ENCODE peak calls at places on chromosomes 7 and 10, in ten cellular contexts. A is bronchial epithelial cell, N is retinal pigment epithelial cell, I is choroid plexus epithelial cell, V is breast epithelium, W is uterus, H is epithelial cell of esophagus, D is sigmoid colon, K is stomach, Q is AG04450. T is an unnamed sample.
A peak's percentile ranks its signal among the peaks of the same experiment; 100 is the strongest.

GRCh38 chr7:152541892-152542291 is 106.1 kb upstream of the KMT2C start:
- DNase-seq in A (no peak), N (no peak), I (no peak), V (no peak), W (no peak), H (no peak), D (no peak), K (no peak), Q (no peak), T (no peak)

GRCh38 chr10:55628260-55628701 is 732.8 kb downstream of the ZWINT start:
- DNase-seq in A (no peak), N (no peak), I (no peak), V (peak; percentile 48), W (no peak), H (no peak), D (no peak), K (peak; percentile 38), Q (no peak), T (no peak)

GRCh38 chr7:25187932-25188331 is 40.4 kb downstream of the NPVF start:
- DNase-seq in A (no peak), N (no peak), I (no peak), V (no peak), W (no peak), H (no peak), D (no peak), K (no peak), Q (no peak), T (no peak)

GRCh38 chr10:24415455-24416169 is 206.7 kb downstream of the KIAA1217 start:
- DNase-seq in A (peak; percentile 36), N (peak; percentile 44), I (peak; percentile 89), V (peak; percentile 84), W (peak; percentile 37), H (peak; percentile 62), D (peak; percentile 92), K (peak; percentile 63), Q (no peak), T (no peak)

GRCh38 chr7:109659261-109659660 is 1089.6 kb downstream of the DNAJB9 start:
- DNase-seq in A (no peak), N (no peak), I (no peak), V (no peak), W (no peak), H (no peak), D (no peak), K (no peak), Q (no peak), T (no peak)

GRCh38 chr7:40608321-40609075 is 473.7 kb downstream of the SUGCT start:
- DNase-seq in A (peak; percentile 24), N (peak; percentile 58), I (no peak), V (no peak), W (no peak), H (peak; percentile 24), D (no peak), K (no peak), Q (no peak), T (no peak)

GRCh38 chr10:31745612-31746376 is 182.8 kb downstream of the ARHGAP12 start:
- DNase-seq in A (peak; percentile 98), N (no peak), I (peak; percentile 85), V (no peak), W (no peak), H (peak; percentile 97), D (no peak), K (no peak), Q (peak; percentile 71), T (no peak)

GRCh38 chr10:23338886-23339285 is 5.7 kb downstream of the C10orf67 start:
- DNase-seq in A (peak; percentile 27), N (no peak), I (no peak), V (no peak), W (no peak), H (no peak), D (no peak), K (no peak), Q (no peak), T (no peak)

GRCh38 chr10:4470231-4470840 is 355.7 kb upstream of the AKR1E2 start:
- DNase-seq in A (peak; percentile 74), N (no peak), I (peak; percentile 72), V (no peak), W (no peak), H (peak; percentile 82), D (no peak), K (no peak), Q (peak; percentile 65), T (no peak)

GRCh38 chr10:21069278-21069677 is 172.2 kb upstream of the NEBL start:
- DNase-seq in A (no peak), N (no peak), I (no peak), V (no peak), W (no peak), H (no peak), D (no peak), K (no peak), Q (no peak), T (no peak)

GRCh38 chr10:21071001-21071673 is 174.0 kb upstream of the NEBL start:
- DNase-seq in A (no peak), N (no peak), I (no peak), V (no peak), W (no peak), H (no peak), D (no peak), K (no peak), Q (no peak), T (no peak)

GRCh38 chr10:21068025-21068656 is 171.0 kb upstream of the NEBL start:
- DNase-seq in A (no peak), N (no peak), I (no peak), V (no peak), W (no peak), H (no peak), D (no peak), K (no peak), Q (no peak), T (no peak)

GRCh38 chr10:21065621-21066248 is 168.6 kb upstream of the NEBL start:
- DNase-seq in A (no peak), N (no peak), I (no peak), V (no peak), W (no peak), H (no peak), D (no peak), K (no peak), Q (no peak), T (no peak)

GRCh38 chr10:21069929-21070363 is 172.8 kb upstream of the NEBL start:
- DNase-seq in A (no peak), N (peak; percentile 21), I (no peak), V (no peak), W (no peak), H (no peak), D (no peak), K (no peak), Q (no peak), T (no peak)
- TF ChIP-seq CTCF in A (no peak), N (peak; percentile 28), I (no peak), V (no peak), W (no peak), H (no peak), D (no peak), K (no peak), Q (no peak), T (no peak)

DNA sequence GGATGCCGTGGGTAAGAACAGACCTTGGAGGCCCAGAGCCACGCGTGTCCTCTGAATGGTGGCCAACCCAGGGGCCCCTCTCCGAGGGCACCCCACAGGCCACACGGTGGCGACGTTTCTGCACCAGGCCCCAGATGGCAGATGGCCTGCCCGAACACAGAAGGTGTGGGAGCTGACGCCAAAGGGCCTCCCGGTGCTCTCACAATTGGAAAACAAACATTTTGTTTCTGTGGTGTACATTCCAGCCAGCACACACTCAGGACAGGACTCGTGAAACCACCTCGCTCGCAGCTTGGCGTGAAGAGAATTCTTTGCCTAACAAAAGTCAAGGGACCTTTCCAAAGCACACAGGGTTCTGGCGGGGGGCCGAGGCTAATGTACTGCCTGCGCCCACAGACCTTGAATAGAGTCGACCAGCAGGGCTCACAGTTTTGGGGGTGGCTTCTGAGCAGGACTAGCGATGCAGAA is 112.1 kb downstream of the FAM53B start:
- DNase-seq in A (peak; percentile 65), N (no peak), I (peak; percentile 96), V (peak; percentile 64), W (no peak), H (peak; percentile 81), D (no peak), K (peak; percentile 94), Q (no peak), T (peak; percentile 28)
- TF ChIP-seq CTCF in A (peak; percentile 67), N (peak; percentile 38), I (peak; percentile 76), V (no peak), W (peak; percentile 59), H (peak; percentile 59), D (no peak), K (no peak), Q (peak; percentile 29), T (no peak)

GRCh38 chr10:9238041-9238440 is 1183.6 kb downstream of the GATA3 start:
- DNase-seq in A (no peak), N (no peak), I (no peak), V (no peak), W (no peak), H (no peak), D (no peak), K (no peak), Q (no peak), T (no peak)

GRCh38 chr10:9243861-9244515 is 1189.5 kb downstream of the GATA3 start:
- DNase-seq in A (no peak), N (no peak), I (no peak), V (no peak), W (no peak), H (no peak), D (no peak), K (no peak), Q (no peak), T (no peak)

GRCh38 chr10:9244880-9245279 is 1190.4 kb downstream of the GATA3 start:
- DNase-seq in A (no peak), N (no peak), I (no peak), V (no peak), W (no peak), H (no peak), D (no peak), K (no peak), Q (no peak), T (no peak)

GRCh38 chr10:9234191-9234590 is 1179.7 kb downstream of the GATA3 start:
- DNase-seq in A (no peak), N (no peak), I (no peak), V (no peak), W (no peak), H (no peak), D (no peak), K (no peak), Q (no peak), T (no peak)

DNA sequence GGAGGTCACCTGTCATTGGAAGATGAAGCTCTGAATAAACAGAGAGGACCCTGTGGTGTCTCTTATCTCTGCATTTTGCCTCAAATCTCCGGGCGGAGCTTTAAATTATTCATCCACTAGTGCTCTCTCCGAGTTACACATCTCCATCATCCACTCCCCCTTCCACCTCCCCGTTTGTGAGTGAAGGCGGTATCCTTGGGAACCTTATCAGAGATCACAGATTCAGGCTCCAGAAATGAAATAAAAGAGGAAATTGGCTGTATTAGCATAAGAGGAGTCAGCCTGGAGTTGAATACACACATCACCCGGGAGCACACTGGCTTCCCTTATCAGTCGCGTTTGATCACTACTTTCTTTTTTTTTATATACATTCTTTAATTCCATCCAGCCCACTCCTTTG is 1184.8 kb downstream of the GATA3 start:
- DNase-seq in A (no peak), N (no peak), I (no peak), V (no peak), W (no peak), H (no peak), D (no peak), K (no peak), Q (no peak), T (no peak)
- TF ChIP-seq CTCF in A (no peak), N (no peak), I (no peak), V (no peak), W (no peak), H (no peak), D (no peak), K (no peak), Q (no peak), T (no peak)

GRCh38 chr10:48649349-48649944 is 35.2 kb upstream of the WDFY4 start:
- DNase-seq in A (no peak), N (no peak), I (no peak), V (no peak), W (no peak), H (no peak), D (no peak), K (no peak), Q (no peak), T (no peak)
- TF ChIP-seq CTCF in A (no peak), N (peak; percentile 7), I (peak; percentile 7), V (no peak), W (no peak), H (no peak), D (no peak), K (no peak), Q (peak; percentile 23), T (no peak)